ENCODE peak calls at places on chromosome 1, in seven cellular contexts. T is M059J; F is cardiac fibroblast; W is SW480; P is skeletal muscle cell; E is Calu3; R is stimulated activated CD4-positive, alpha-beta T cell treated with anti-CD3 and anti-CD28 coated beads, TNF-alpha, amount 100 ng/mL, for 1 hour. H is an unnamed sample.

GRCh38 chr1:75233302-75233929 is 99.2 kb downstream of the LHX8 start:
- DNase-seq in T (peak; percentile 45), R (no peak), P (no peak), F (peak; percentile 40), W (peak; percentile 50), E (peak; percentile 6), H (no peak)

GRCh38 chr1:235088907-235089306 is 39.7 kb downstream of the TOMM20 start:
- DNase-seq in F (no peak), E (no peak), P (no peak), W (no peak), R (no peak), T (no peak), H (no peak)

GRCh38 chr1:190119683-190120082 is 358.0 kb downstream of the BRINP3 start:
- DNase-seq in F (no peak), W (no peak), T (no peak), P (no peak), E (no peak), R (no peak), H (no peak)

GRCh38 chr1:43455205-43455889 is 1.6 kb upstream of the HYI start:
- DNase-seq in W (no peak), F (peak; percentile 48), T (no peak), R (no peak), P (no peak), E (no peak), H (no peak)

GRCh38 chr1:240658312-240658975 is 46.5 kb upstream of the GREM2 start:
- DNase-seq in P (no peak), W (no peak), T (peak; percentile 74), R (no peak), F (no peak), E (no peak), H (no peak)

GRCh38 chr1:1554926-1555915 is 14.8 kb upstream of the TMEM240 start:
- DNase-seq in T (peak; percentile 77), P (peak; percentile 45), R (no peak), E (no peak), W (peak; percentile 86), F (peak; percentile 81), H (no peak)

GRCh38 chr1:43619314-43619790 is 30.6 kb upstream of the KDM4A start:
- DNase-seq in E (no peak), R (no peak), P (no peak), F (no peak), T (no peak), W (no peak), H (no peak)

GRCh38 chr1:220880726-220881506 is 1.7 kb downstream of the HLX start:
- DNase-seq in P (no peak), W (no peak), R (no peak), T (no peak), E (no peak), F (peak; percentile 72), H (no peak)

GRCh38 chr1:203146537-203146936 is 19.0 kb downstream of the ADORA1 start:
- DNase-seq in W (no peak), R (no peak), F (no peak), P (no peak), T (no peak), E (no peak), H (no peak)

GRCh38 chr1:86382878-86383277 is 13.2 kb downstream of the ODF2L start:
- DNase-seq in T (peak; percentile 6), P (no peak), R (no peak), E (no peak), W (no peak), F (peak; percentile 51), H (no peak)

GRCh38 chr1:169891539-169891885 is 2.2 kb downstream of the SCYL3 start:
- DNase-seq in T (no peak), E (no peak), W (no peak), P (no peak), R (no peak), F (no peak), H (no peak)

GRCh38 chr1:201013031-201013485 is 10.5 kb downstream of the KIF21B start:
- DNase-seq in E (no peak), T (no peak), F (no peak), R (no peak), P (no peak), W (no peak), H (no peak)

GRCh38 chr1:84434756-84435142 is 36.5 kb downstream of the DNASE2B start:
- DNase-seq in F (no peak), P (no peak), T (no peak), W (no peak), E (no peak), R (no peak), H (no peak)

GRCh38 chr1:111813440-111814304 is 58.0 kb downstream of the DDX20 start:
- DNase-seq in T (no peak), R (no peak), W (peak; percentile 6), E (peak; percentile 6), P (no peak), F (no peak), H (no peak)

GRCh38 chr1:8133190-8133589 is 107.1 kb upstream of the ERRFI1 start:
- DNase-seq in T (peak; percentile 90), P (no peak), F (peak; percentile 42), R (no peak), E (no peak), W (no peak), H (no peak)

GRCh38 chr1:184085667-184086066 is 34.1 kb downstream of the TSEN15 start:
- DNase-seq in R (no peak), W (no peak), P (no peak), F (no peak), E (no peak), T (no peak), H (no peak)

GRCh38 chr1:3351300-3352083 is 103.0 kb upstream of the ARHGEF16 start:
- DNase-seq in E (no peak), P (no peak), F (no peak), R (no peak), W (no peak), T (no peak), H (no peak)

GRCh38 chr1:58244872-58245271 is 301.7 kb downstream of the OMA1 start:
- DNase-seq in F (no peak), W (no peak), T (no peak), R (no peak), E (no peak), P (no peak), H (no peak)

GRCh38 chr1:56715161-56715560 is 70.0 kb downstream of the PRKAA2 start:
- DNase-seq in T (peak; percentile 37), P (no peak), F (no peak), R (no peak), E (no peak), W (no peak), H (no peak)

GRCh38 chr1:54227091-54227602 is 27.2 kb downstream of the MRPL37 start:
- DNase-seq in R (no peak), F (peak; percentile 48), T (peak; percentile 87), W (peak; percentile 80), P (no peak), E (peak; percentile 42), H (no peak)

GRCh38 chr1:36222481-36223372 is 1.5 kb upstream of the THRAP3 start:
- DNase-seq in W (peak; percentile 17), F (no peak), R (no peak), E (no peak), T (no peak), P (no peak), H (no peak)

GRCh38 chr1:209368864-209369598 is 214.5 kb upstream of the CAMK1G start:
- DNase-seq in T (peak; percentile 96), E (no peak), R (no peak), P (peak; percentile 96), W (no peak), F (peak; percentile 98), H (no peak)

GRCh38 chr1:225670356-225670755 is 17.4 kb upstream of the ENAH start:
- DNase-seq in T (peak; percentile 84), R (no peak), F (no peak), W (peak; percentile 83), E (no peak), P (no peak), H (no peak)

GRCh38 chr1:94947453-94947852 is 20.5 kb upstream of the CNN3 start:
- DNase-seq in W (no peak), R (no peak), F (peak; percentile 86), T (peak; percentile 39), P (no peak), E (no peak), H (no peak)

GRCh38 chr1:113207019-113207418 is 134.0 kb downstream of the LRIG2 start:
- DNase-seq in T (peak; percentile 16), R (no peak), F (no peak), P (no peak), E (no peak), W (no peak), H (no peak)

GRCh38 chr1:206556748-206557635 is 49.7 kb downstream of the RASSF5 start:
- DNase-seq in F (peak; percentile 35), P (no peak), T (peak; percentile 72), W (peak; percentile 57), R (peak; percentile 78), E (peak; percentile 75), H (peak; percentile 57)

GRCh38 chr1:175191654-175192053 is 922 bp downstream of the KIAA0040 start:
- DNase-seq in E (peak; percentile 21), F (no peak), R (no peak), W (peak; percentile 60), T (peak; percentile 39), P (no peak), H (no peak)

GRCh38 chr1:7550981-7551380 is 220.1 kb upstream of the VAMP3 start:
- DNase-seq in P (no peak), W (no peak), E (no peak), R (no peak), T (no peak), F (no peak), H (no peak)

GRCh38 chr1:42949312-42950145 is 9.1 kb downstream of the SLC2A1 start:
- DNase-seq in R (no peak), P (no peak), F (no peak), E (no peak), T (peak; percentile 91), W (peak; percentile 35), H (no peak)

GRCh38 chr1:93619507-93620168 is 62.0 kb downstream of the BCAR3 start:
- DNase-seq in R (no peak), E (peak; percentile 14), W (peak; percentile 41), T (no peak), P (no peak), F (no peak), H (no peak)

GRCh38 chr1:228148196-228148861 is 1.4 kb upstream of the GJC2 start:
- DNase-seq in P (no peak), T (no peak), W (no peak), F (peak; percentile 62), E (no peak), R (no peak), H (no peak)

GRCh38 chr1:101388904-101389546 is 152.2 kb downstream of the S1PR1 start:
- DNase-seq in F (peak; percentile 5), W (peak; percentile 9), P (no peak), T (peak; percentile 59), R (no peak), E (no peak), H (no peak)

GRCh38 chr1:116340506-116341240 is 32.4 kb upstream of the ATP1A1 start:
- DNase-seq in T (peak; percentile 38), F (no peak), W (no peak), R (no peak), E (no peak), P (no peak), H (no peak)

GRCh38 chr1:173269490-173270230 is 62.5 kb upstream of the TNFSF4 start:
- DNase-seq in P (peak; percentile 83), R (no peak), T (peak; percentile 96), E (peak; percentile 41), W (peak; percentile 62), F (peak; percentile 86), H (no peak)

GRCh38 chr1:104018922-104019674 is 269.4 kb downstream of the AMY1C start:
- DNase-seq in R (no peak), E (no peak), F (no peak), P (no peak), W (no peak), T (no peak), H (no peak)